ENCODE peak calls at places on chromosomes 4 and X, in ten cellular contexts. N, Q, E, A, O, P, G, K, I and Y are unnamed samples.

GRCh38 chr4:1331591-1332353 is 15.2 kb upstream of the UVSSA start:
- DNase-seq in A (no peak), O (no peak), N (no peak), I (no peak), K (no peak), E (no peak), Q (no peak), P (no peak), G (no peak), Y (no peak)

GRCh38 chrX:840556-840955 is 210.0 kb downstream of the SHOX start:
- DNase-seq in A (no peak), P (no peak), Q (no peak), G (no peak), I (no peak), K (no peak), E (no peak), N (no peak), O (no peak), Y (no peak)

GRCh38 chr4:41747230-41748055 is 1.1 kb downstream of the PHOX2B start:
- DNase-seq in A (no peak), O (no peak), Q (no peak), P (no peak), I (peak; percentile 35), N (no peak), E (no peak), K (no peak), G (no peak), Y (no peak)

GRCh38 chr4:14218641-14219040 is 591.1 kb upstream of the BOD1L1 start:
- DNase-seq in Q (no peak), N (no peak), G (no peak), P (no peak), K (no peak), E (no peak), A (no peak), O (no peak), I (no peak), Y (no peak)

GRCh38 chr4:111231281-111231680 is 608.4 kb upstream of the PITX2 start:
- DNase-seq in Q (no peak), N (no peak), O (peak; percentile 44), P (no peak), A (no peak), K (no peak), E (no peak), I (no peak), G (no peak), Y (no peak)

GRCh38 chr4:176034498-176034897 is 31.1 kb upstream of the WDR17 start:
- DNase-seq in N (peak; percentile 52), E (peak; percentile 28), A (peak; percentile 55), P (peak; percentile 17), K (no peak), I (peak; percentile 72), Q (no peak), O (peak; percentile 33), G (peak; percentile 50), Y (peak; percentile 10)

GRCh38 chr4:105061136-105061696 is 85.5 kb upstream of the TET2 start:
- DNase-seq in A (peak; percentile 5), N (peak; percentile 63), P (no peak), G (peak; percentile 36), Q (no peak), K (peak; percentile 35), I (no peak), O (peak; percentile 77), E (peak; percentile 35), Y (no peak)

GRCh38 chr4:99024481-99025275 is 29.2 kb downstream of the METAP1 start:
- DNase-seq in K (no peak), P (peak; percentile 42), A (no peak), O (no peak), Q (no peak), G (no peak), E (no peak), N (no peak), I (no peak), Y (no peak)

GRCh38 chr4:184100297-184100885 is 117.3 kb downstream of the ENPP6 start:
- DNase-seq in G (no peak), I (no peak), P (peak; percentile 54), O (no peak), E (peak; percentile 51), Q (no peak), N (peak; percentile 24), K (peak; percentile 51), A (peak; percentile 26), Y (no peak)

GRCh38 chr4:2127609-2128300 is 68.6 kb downstream of the NAT8L start:
- DNase-seq in N (peak; percentile 63), A (no peak), I (no peak), O (peak; percentile 12), Q (no peak), E (no peak), K (no peak), G (no peak), P (no peak), Y (no peak)

GRCh38 chr4:112073201-112073600 is 72.1 kb upstream of the FAM241A start:
- DNase-seq in O (no peak), E (no peak), Q (no peak), A (no peak), I (no peak), K (no peak), P (no peak), N (no peak), G (no peak), Y (no peak)

GRCh38 chr4:156705291-156705690 is 266.3 kb downstream of the PDGFC start:
- DNase-seq in P (no peak), I (peak; percentile 39), A (peak; percentile 47), E (no peak), N (no peak), G (peak; percentile 12), O (peak; percentile 74), Q (no peak), K (no peak), Y (peak; percentile 20)

GRCh38 chr4:42786350-42787070 is 106.0 kb upstream of the GRXCR1 start:
- DNase-seq in Q (no peak), P (no peak), E (no peak), A (no peak), N (no peak), O (no peak), I (no peak), K (peak; percentile 73), G (no peak), Y (no peak)

GRCh38 chr4:929970-930625 is 2.0 kb downstream of the GAK start:
- DNase-seq in E (no peak), I (peak; percentile 31), P (no peak), Q (no peak), K (no peak), N (no peak), A (peak; percentile 71), O (no peak), G (no peak), Y (no peak)

GRCh38 chr4:89283226-89283974 is 24.2 kb downstream of the GPRIN3 start:
- DNase-seq in O (peak; percentile 22), P (no peak), A (no peak), N (no peak), E (no peak), Q (no peak), I (peak; percentile 30), K (no peak), G (no peak), Y (no peak)

GRCh38 chr4:150950657-150951056 is 64.4 kb downstream of the LRBA start:
- DNase-seq in Q (no peak), G (no peak), I (no peak), E (no peak), A (no peak), P (no peak), O (no peak), N (no peak), K (no peak), Y (no peak)

GRCh38 chr4:20760053-20760452 is 59.8 kb downstream of the PACRGL start:
- DNase-seq in O (no peak), I (no peak), K (no peak), Q (no peak), A (no peak), P (no peak), N (peak; percentile 6), G (no peak), E (no peak), Y (no peak)

GRCh38 chr4:20754091-20754490 is 53.8 kb downstream of the PACRGL start:
- DNase-seq in O (no peak), Q (no peak), A (no peak), P (no peak), K (no peak), G (no peak), I (no peak), N (no peak), E (no peak), Y (no peak)
- H3K4me3 ChIP-seq in O (no peak overlapping the region), Q (no peak overlapping the region), A (no peak overlapping the region), P (no peak overlapping the region), K (no peak overlapping the region), G (no peak overlapping the region), I (no peak overlapping the region), N (no peak overlapping the region), E (no peak overlapping the region), Y (no peak overlapping the region)

GRCh38 chrX:30821116-30821515 is 67.9 kb downstream of the TAB3 start:
- DNase-seq in I (peak; percentile 9), O (no peak), K (no peak), A (no peak), P (no peak), E (no peak), Q (no peak), N (no peak), G (no peak), Y (no peak)
- TF ChIP-seq CTCF in I (no peak), O (no peak), K (no peak), A (no peak), P (no peak), E (no peak), Q (no peak), N (no peak), G (no peak), Y (peak; percentile 10)

GRCh38 chr4:123398803-123399637 is 2.4 kb downstream of the SPRY1 start:
- DNase-seq in P (peak; percentile 82), G (peak; percentile 49), N (peak; percentile 87), Q (peak; percentile 78), A (peak; percentile 73), E (peak; percentile 31), K (peak; percentile 64), O (peak; percentile 68), I (peak; percentile 81), Y (no peak)

GRCh38 chr4:123403205-123403604 is 6.6 kb downstream of the SPRY1 start:
- DNase-seq in P (no peak), G (no peak), I (no peak), Q (no peak), O (peak; percentile 51), E (no peak), A (no peak), K (no peak), N (peak; percentile 11), Y (no peak)

GRCh38 chr4:123399638-123400358 is 3.2 kb downstream of the SPRY1 start:
- DNase-seq in N (peak; percentile 58), O (peak; percentile 39), Q (no peak), P (peak; percentile 34), E (no peak), I (peak; percentile 35), K (no peak), A (no peak), G (no peak), Y (no peak)

GRCh38 chr4:123398151-123398802 is 1.7 kb downstream of the SPRY1 start:
- DNase-seq in O (peak; percentile 29), G (no peak), Q (peak; percentile 78), P (peak; percentile 68), N (no peak), I (peak; percentile 91), E (peak; percentile 68), K (peak; percentile 64), A (peak; percentile 62), Y (no peak)

GRCh38 chr4:123401466-123402175 is 5.0 kb downstream of the SPRY1 start:
- DNase-seq in K (no peak), N (peak; percentile 73), G (no peak), P (no peak), I (no peak), E (no peak), Q (no peak), A (no peak), O (no peak), Y (no peak)
- H3K4me3 ChIP-seq in K (peak overlapping the region; percentile 64), N (peak overlapping the region; percentile 81), G (peak overlapping the region; percentile 73), P (no peak overlapping the region), I (no peak overlapping the region), E (peak overlapping the region; percentile 84), Q (peak overlapping the region; percentile 85), A (no peak overlapping the region), O (no peak overlapping the region), Y (no peak overlapping the region)

GRCh38 chrX:106862972-106863688 is 40.0 kb downstream of the RIPPLY1 start:
- DNase-seq in E (no peak), G (no peak), Q (no peak), A (peak; percentile 2), N (peak; percentile 0), O (no peak), P (peak; percentile 12), K (no peak), I (peak; percentile 6), Y (no peak)
- TF ChIP-seq CTCF in E (no peak), G (peak; percentile 21), Q (no peak), A (peak; percentile 32), N (peak; percentile 32), O (no peak), P (no peak), K (peak; percentile 22), I (peak; percentile 26), Y (peak; percentile 55)